ENCODE peak calls at places on chromosome 17, in four cellular contexts. U is natural killer cell treated with Interleukin-12 subunit alpha and Interleukin-12 subunit beta and Interleukin-15 and Interleukin-18, amount 100 ng/mL, for 72 hours; Y is activated naive CD8-positive, alpha-beta T cell treated with anti-CD3 and anti-CD28 coated beads, Interleukin-2, amount 50 U/mL, for 16 hours; M is naive thymus-derived CD8-positive, alpha-beta T cell. W is an unnamed sample.

GRCh38 chr17:19418312-19418992 is 7.4 kb downstream of the RNF112 start:
- DNase-seq in U (no peak), Y (no peak), M (no peak), W (no peak)

GRCh38 chr17:82490512-82491195 is 28.9 kb upstream of the FOXK2 start:
- DNase-seq in U (no peak), Y (no peak), M (no peak), W (no peak)

GRCh38 chr17:16507918-16508533 is 16.0 kb upstream of the LRRC75A start:
- DNase-seq in U (no peak), Y (no peak), M (no peak), W (no peak)

GRCh38 chr17:76658387-76658705 is 14.8 kb upstream of the ST6GALNAC1 start:
- DNase-seq in U (no peak), Y (no peak), M (no peak), W (no peak)

GRCh38 chr17:7383371-7383741 is 2.5 kb downstream of the TNK1 start:
- DNase-seq in U (no peak), Y (no peak), M (no peak), W (no peak)

GRCh38 chr17:67056746-67057490 is 12.6 kb downstream of the CACNG1 start:
- DNase-seq in U (no peak), Y (no peak), M (no peak), W (no peak)

GRCh38 chr17:7443499-7444485 is 1.1 kb upstream of the CHRNB1 start:
- DNase-seq in U (no peak), Y (no peak), M (no peak), W (no peak)

GRCh38 chr17:77421635-77421982 is 280.8 kb downstream of the SEC14L1 start:
- DNase-seq in U (no peak), Y (no peak), M (no peak), W (peak)

GRCh38 chr17:21214015-21214776 is at the start of gene TMEM11:
- DNase-seq in U (peak), Y (peak), M (peak), W (peak)

GRCh38 chr17:51165680-51166197 is 472 bp upstream of the NME2 start:
- DNase-seq in U (no peak), Y (no peak), M (peak), W (no peak)

GRCh38 chr17:34584805-34585416 is 5.5 kb downstream of the TMEM132E start:
- DNase-seq in U (no peak), Y (no peak), M (no peak), W (no peak)

GRCh38 chr17:47802341-47803022 is 19.1 kb downstream of the OSBPL7 start:
- DNase-seq in U (no peak), Y (peak), M (peak), W (peak)

GRCh38 chr17:63419949-63420867 is 25.9 kb downstream of the CYB561 start:
- DNase-seq in U (no peak), Y (no peak), M (no peak), W (no peak)

GRCh38 chr17:43868236-43868994 is 21.4 kb downstream of the CD300LG start:
- DNase-seq in U (no peak), Y (no peak), M (no peak), W (no peak)

GRCh38 chr17:48194097-48194550 is 86.6 kb downstream of the SNX11 start:
- DNase-seq in U (no peak), Y (no peak), M (no peak), W (no peak)

GRCh38 chr17:29664743-29665479 is 42.2 kb upstream of the CORO6 start:
- DNase-seq in U (no peak), Y (no peak), M (no peak), W (no peak)

GRCh38 chr17:44961921-44962350 is 6.2 kb downstream of the C1QL1 start:
- DNase-seq in U (no peak), Y (no peak), M (no peak), W (no peak)

GRCh38 chr17:81566461-81567126 is 14.4 kb upstream of the FAAP100 start:
- DNase-seq in U (peak), Y (no peak), M (no peak), W (no peak)

GRCh38 chr17:61926831-61927210 is 961 bp downstream of the INTS2 start:
- DNase-seq in U (no peak), Y (no peak), M (no peak), W (no peak)

GRCh38 chr17:1783834-1784611 is 22.2 kb downstream of the SERPINF1 start:
- DNase-seq in U (no peak), Y (no peak), M (no peak), W (peak)

GRCh38 chr17:43661699-43662431 is at the start of gene MEOX1:
- DNase-seq in U (no peak), Y (no peak), M (no peak), W (no peak)

GRCh38 chr17:33451221-33451620 is 158.1 kb upstream of the ASIC2 start:
- DNase-seq in U (no peak), Y (no peak), M (no peak), W (no peak)

GRCh38 chr17:28247671-28248556 is 71.1 kb upstream of the TMEM97 start:
- DNase-seq in U (no peak), Y (no peak), M (no peak), W (no peak)

GRCh38 chr17:13114601-13115024 is 96.8 kb upstream of the ELAC2 start:
- DNase-seq in U (no peak), Y (no peak), M (no peak), W (no peak)

GRCh38 chr17:67376509-67376891 is 581 bp upstream of the PITPNC1 start:
- DNase-seq in U (no peak), Y (no peak), M (no peak), W (no peak)

GRCh38 chr17:37118738-37119137 is 170.0 kb downstream of the AATF start:
- DNase-seq in U (no peak), Y (no peak), M (no peak), W (no peak)

GRCh38 chr17:7139400-7139799 is 24.8 kb upstream of the ASGR2 start:
- DNase-seq in U (no peak), Y (no peak), M (no peak), W (no peak)

GRCh38 chr17:44935116-44935515 is 12.5 kb downstream of the KIF18B start:
- DNase-seq in U (no peak), Y (no peak), M (no peak), W (no peak)

GRCh38 chr17:13765701-13766100 is 164.0 kb upstream of the HS3ST3A1 start:
- DNase-seq in U (no peak), Y (no peak), M (no peak), W (no peak)

GRCh38 chr17:78568494-78569115 is 8.6 kb downstream of the DNAH17 start:
- DNase-seq in U (no peak), Y (no peak), M (no peak), W (no peak)

GRCh38 chr17:9647014-9647413 is 1.7 kb downstream of the USP43 start:
- DNase-seq in U (no peak), Y (no peak), M (no peak), W (no peak)

GRCh38 chr17:74959826-74960738 is 12.5 kb downstream of the HID1 start:
- DNase-seq in U (no peak), Y (no peak), M (no peak), W (no peak)

GRCh38 chr17:69919789-69920188 is 155.2 kb upstream of the KCNJ16 start:
- DNase-seq in U (no peak), Y (no peak), M (no peak), W (no peak)

GRCh38 chr17:28738680-28739384 is 5.0 kb upstream of the TRAF4 start:
- DNase-seq in U (peak), Y (peak), M (peak), W (peak)

GRCh38 chr17:80028030-80028429 is 7.6 kb downstream of the TBC1D16 start:
- DNase-seq in U (no peak), Y (no peak), M (no peak), W (no peak)

GRCh38 chr17:63430223-63430622 is 15.9 kb downstream of the CYB561 start:
- DNase-seq in U (no peak), Y (no peak), M (no peak), W (no peak)

GRCh38 chr17:41098476-41098875 is 534 bp upstream of the KRTAP4-8 start:
- DNase-seq in U (no peak), Y (no peak), M (no peak), W (no peak)